ENCODE peak calls at places on chromosomes 3 and 15, in seven cellular contexts. O is WTC11, E is H1, M is HepG2, G is GM12878, J is K562, X is HCT116. K is an unnamed sample.

GRCh38 chr15:70702584-70702983 is 60.8 kb downstream of the UACA start:
- DNase-seq in M (no peak), X (no peak), E (no peak), J (no peak), O (no peak), G (no peak), K (no peak)

GRCh38 chr3:51333021-51333420 is 52.1 kb upstream of the MANF start:
- DNase-seq in E (no peak), J (no peak), G (no peak), O (no peak), M (no peak), X (no peak), K (no peak)

GRCh38 chr15:83308671-83309070 is 24.2 kb upstream of the BNC1 start:
- DNase-seq in E (no peak), O (no peak), J (no peak), X (no peak), G (no peak), M (no peak), K (no peak)

GRCh38 chr15:31483924-31484368 is 157.3 kb downstream of the KLF13 start:
- DNase-seq in E (peak; percentile 57), G (no peak), O (peak; percentile 48), J (no peak), M (no peak), X (no peak), K (no peak)

GRCh38 chr15:75178171-75178937 is 23.3 kb upstream of the C15orf39 start:
- DNase-seq in M (peak; percentile 75), J (peak; percentile 81), G (no peak), O (peak; percentile 62), E (peak; percentile 72), X (no peak), K (no peak)

GRCh38 chr3:127488141-127488672 is 102.3 kb downstream of the TPRA1 start:
- DNase-seq in J (no peak), M (no peak), E (peak; percentile 33), O (no peak), X (no peak), G (no peak), K (no peak)

GRCh38 chr15:25684521-25685215 is 178.5 kb downstream of the ATP10A start:
- DNase-seq in E (no peak), X (no peak), O (no peak), J (peak; percentile 4), G (no peak), M (no peak), K (no peak)

GRCh38 chr15:76337739-76338554 is 1.4 kb downstream of the ISL2 start:
- DNase-seq in E (peak; percentile 78), G (no peak), M (no peak), J (peak; percentile 66), X (no peak), O (peak; percentile 51), K (peak; percentile 42)

GRCh38 chr15:92377083-92377789 is 16.4 kb upstream of the ST8SIA2 start:
- DNase-seq in M (no peak), J (peak; percentile 23), O (no peak), E (no peak), G (no peak), X (no peak), K (no peak)

GRCh38 chr3:43247556-43248186 is 38.7 kb upstream of the SNRK start:
- DNase-seq in M (no peak), J (no peak), X (no peak), E (no peak), O (no peak), G (no peak), K (no peak)

GRCh38 chr3:30551927-30552326 is 54.5 kb upstream of the TGFBR2 start:
- DNase-seq in X (no peak), M (no peak), G (no peak), O (no peak), E (no peak), J (no peak), K (no peak)

GRCh38 chr3:160671995-160672394 is 5.0 kb upstream of the ARL14 start:
- DNase-seq in M (no peak), X (no peak), G (no peak), O (no peak), E (no peak), J (no peak), K (no peak)

GRCh38 chr3:33624756-33625155 is 93.3 kb downstream of the CLASP2 start:
- DNase-seq in E (no peak), O (no peak), X (no peak), M (no peak), J (no peak), G (no peak), K (no peak)

GRCh38 chr15:63623231-63623969 is 26.2 kb downstream of the FBXL22 start:
- DNase-seq in J (no peak), E (no peak), G (no peak), O (no peak), M (no peak), X (no peak), K (no peak)

GRCh38 chr3:138862531-138862923 is 27.8 kb upstream of the PIK3CB start:
- DNase-seq in X (peak; percentile 12), M (no peak), J (peak; percentile 44), E (peak; percentile 49), O (no peak), G (no peak), K (no peak)

GRCh38 chr15:28106294-28107110 is 7.4 kb upstream of the OCA2 start:
- DNase-seq in X (no peak), O (peak; percentile 27), E (no peak), M (no peak), J (no peak), G (no peak), K (no peak)

GRCh38 chr3:145776782-145777408 is 384.1 kb downstream of the PLOD2 start:
- DNase-seq in G (peak; percentile 16), O (peak; percentile 42), M (peak; percentile 47), E (peak; percentile 70), J (peak; percentile 6), X (peak; percentile 39), K (peak; percentile 45)

GRCh38 chr15:67836134-67836455 is 3.8 kb downstream of the RNU6-1 start:
- DNase-seq in O (peak; percentile 47), X (no peak), G (no peak), E (no peak), J (no peak), M (no peak), K (no peak)

GRCh38 chr3:190807719-190808375 is 54.6 kb downstream of the GMNC start:
- DNase-seq in M (peak; percentile 2), E (no peak), X (no peak), G (no peak), O (no peak), J (no peak), K (no peak)

GRCh38 chr15:81293728-81294500 is 30.0 kb downstream of the STARD5 start:
- DNase-seq in X (no peak), J (no peak), O (no peak), M (no peak), G (peak; percentile 98), E (no peak), K (no peak)

GRCh38 chr3:73563896-73564582 is 60.7 kb downstream of the PDZRN3 start:
- DNase-seq in E (no peak), O (no peak), M (no peak), G (no peak), X (no peak), J (no peak), K (no peak)

DNA sequence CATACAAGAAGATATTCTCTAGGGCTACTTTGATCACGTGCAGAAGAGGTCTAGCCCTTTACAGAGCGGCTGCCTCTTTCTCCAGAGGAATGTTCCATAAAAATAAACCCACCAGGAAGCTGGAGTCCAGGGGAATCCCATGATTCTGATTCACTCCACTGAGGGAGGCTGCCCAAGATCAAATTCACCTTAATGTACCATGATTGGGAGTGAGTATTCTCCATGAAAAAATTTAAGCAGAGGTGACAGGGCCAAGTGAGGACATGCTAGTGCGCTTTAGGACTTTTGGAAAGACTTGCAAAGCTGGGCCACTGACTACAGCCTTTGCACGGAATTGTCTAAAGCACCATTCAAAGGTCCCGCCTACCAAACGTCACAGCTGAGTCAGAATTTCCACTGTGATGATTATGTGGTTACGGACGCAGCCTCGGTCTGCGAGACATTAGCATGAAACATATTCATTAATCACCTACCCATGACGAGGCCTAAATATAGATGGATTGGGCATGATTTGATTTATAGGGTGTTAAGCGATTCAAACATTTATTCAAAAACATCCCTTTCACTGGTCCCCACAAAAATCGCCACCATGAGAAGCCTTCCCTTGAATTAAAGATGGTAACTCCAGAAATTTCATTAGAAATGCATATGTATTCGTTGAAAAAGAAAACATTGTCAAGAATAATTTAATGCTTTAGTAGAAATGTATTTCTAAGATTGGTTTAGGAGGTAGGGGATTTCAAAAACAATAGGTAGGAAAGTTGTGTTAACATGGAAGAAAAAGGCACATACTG is 152.6 kb downstream of the GREM1 start:
- DNase-seq in X (peak; percentile 94), G (peak; percentile 60), O (no peak), E (no peak), J (peak; percentile 74), M (no peak), K (no peak)
- TF ChIP-seq SP1 in X (peak; percentile 85), G (no peak), O (no peak), E (no peak), J (no peak), M (no peak), K (no peak)

GRCh38 chr15:99436472-99437314 is 129.1 kb upstream of the MEF2A start:
- DNase-seq in E (peak; percentile 45), O (no peak), J (no peak), X (no peak), M (no peak), G (no peak), K (no peak)
- TF ChIP-seq SP1 in E (no peak), O (no peak), J (no peak), X (no peak), M (no peak), G (no peak), K (no peak)

DNA sequence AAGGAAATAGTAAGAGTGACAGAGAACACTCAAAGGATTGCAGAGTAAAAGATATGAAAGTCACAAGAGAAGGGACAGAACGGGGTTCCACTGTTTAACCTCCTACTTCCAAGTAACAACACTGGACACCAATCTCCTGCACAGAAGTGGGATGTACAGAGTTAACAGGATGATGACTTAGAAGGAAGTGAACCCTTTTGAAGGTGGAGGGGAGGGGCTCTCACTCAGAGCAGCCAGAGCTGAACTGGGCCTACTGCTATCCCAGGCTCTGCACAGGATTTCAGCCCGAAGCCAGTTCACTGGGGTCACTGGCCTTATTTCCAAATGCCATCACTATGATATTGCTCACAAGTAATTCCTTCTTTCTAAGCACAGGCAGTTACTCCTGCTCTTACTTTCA is 130.2 kb upstream of the PRICKLE2 start:
- DNase-seq in G (no peak), E (no peak), O (no peak), X (no peak), J (no peak), M (no peak), K (no peak)
- TF ChIP-seq SP1 in G (no peak), E (no peak), O (no peak), X (no peak), J (no peak), M (no peak), K (no peak)

DNA sequence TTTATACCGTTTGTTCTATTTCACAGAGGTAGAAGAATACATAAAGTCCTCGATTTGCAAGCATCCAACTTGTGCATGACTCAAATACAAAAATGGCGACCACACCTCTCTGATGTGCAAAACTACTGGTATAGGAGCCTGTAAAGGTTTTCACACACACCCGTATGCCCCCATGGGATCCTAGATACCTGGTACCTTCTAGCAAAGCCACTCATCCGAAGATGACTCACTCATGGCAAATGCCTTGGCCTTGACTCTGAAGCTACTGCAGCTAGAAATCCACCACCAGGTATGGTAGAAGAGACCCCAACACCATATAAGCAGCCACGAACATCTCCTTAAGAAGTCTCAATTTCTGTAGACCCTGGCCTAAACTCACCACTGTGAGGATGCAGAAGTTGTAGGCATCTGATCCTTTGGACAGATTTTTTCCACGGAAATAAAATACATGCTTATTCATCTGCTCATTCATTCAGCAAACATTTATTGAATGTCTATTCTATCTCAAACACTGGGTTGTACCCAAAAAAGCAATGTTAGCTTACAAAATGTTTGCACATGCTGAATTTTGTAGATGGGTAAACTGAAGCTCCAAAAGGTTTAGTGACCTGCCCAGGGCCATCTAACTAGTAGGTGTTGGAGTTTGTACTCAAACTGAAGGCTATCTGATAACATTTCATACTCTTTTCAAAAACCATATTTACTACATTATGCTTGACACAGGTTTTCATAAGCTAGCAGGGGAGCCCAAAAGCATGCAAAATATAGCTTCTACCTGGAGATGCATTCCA is 158.8 kb downstream of the RORA start:
- DNase-seq in G (no peak), J (no peak), E (no peak), O (no peak), X (no peak), M (no peak), K (no peak)
- TF ChIP-seq SP1 in G (no peak), J (no peak), E (no peak), O (no peak), X (no peak), M (no peak), K (no peak)

K was measured in HEK293T.